ENCODE peak calls at places on chromosomes 12 and 14, in ten cellular contexts. One of them, this sample, is unnamed.
A peak's percentile ranks its signal among the peaks of the same experiment; 100 is the strongest.

GRCh38 chr12:94150483-94151225 is 2.3 kb downstream of the PLXNC1 start:
- DNase-seq in stimulated activated CD4-positive, alpha-beta T cell treated with anti-CD3 and anti-CD28 coated beads, Interleukin-1b, Interleukin-23, amount 100 ng/mL, for 24 hours: no peak
- DNase-seq in BE2C: no peak
- DNase-seq in upper lobe of right lung: peak; percentile 71
- DNase-seq in nephron progenitor cell: peak; percentile 41
- DNase-seq in activated CD4-positive, alpha-beta T cell treated with anti-CD3 and anti-CD28 coated beads, Interleukin-2, amount 50 U/mL, for 48 hours: peak; percentile 56
- DNase-seq in NCI-H2029: no peak
- DNase-seq in Calu3: no peak
- DNase-seq in HFFc6: no peak
- DNase-seq in H54: no peak
- DNase-seq in this sample: peak; percentile 58

GRCh38 chr12:59382678-59383425 is 213.0 kb upstream of the SLC16A7 start:
- DNase-seq in stimulated activated CD4-positive, alpha-beta T cell treated with anti-CD3 and anti-CD28 coated beads, Interleukin-1b, Interleukin-23, amount 100 ng/mL, for 24 hours: no peak
- DNase-seq in BE2C: no peak
- DNase-seq in upper lobe of right lung: no peak
- DNase-seq in nephron progenitor cell: no peak
- DNase-seq in activated CD4-positive, alpha-beta T cell treated with anti-CD3 and anti-CD28 coated beads, Interleukin-2, amount 50 U/mL, for 48 hours: no peak
- DNase-seq in NCI-H2029: no peak
- DNase-seq in Calu3: no peak
- DNase-seq in HFFc6: no peak
- DNase-seq in H54: no peak
- DNase-seq in this sample: no peak

GRCh38 chr14:21734457-21735074 is 60.9 kb upstream of the OR4E1 start:
- DNase-seq in stimulated activated CD4-positive, alpha-beta T cell treated with anti-CD3 and anti-CD28 coated beads, Interleukin-1b, Interleukin-23, amount 100 ng/mL, for 24 hours: no peak
- DNase-seq in BE2C: peak; percentile 20
- DNase-seq in upper lobe of right lung: no peak
- DNase-seq in nephron progenitor cell: peak; percentile 35
- DNase-seq in activated CD4-positive, alpha-beta T cell treated with anti-CD3 and anti-CD28 coated beads, Interleukin-2, amount 50 U/mL, for 48 hours: no peak
- DNase-seq in NCI-H2029: peak; percentile 18
- DNase-seq in Calu3: peak; percentile 43
- DNase-seq in HFFc6: no peak
- DNase-seq in H54: no peak
- DNase-seq in this sample: peak; percentile 42

GRCh38 chr14:73771848-73772705 is 57.9 kb upstream of the PNMA1 start:
- DNase-seq in stimulated activated CD4-positive, alpha-beta T cell treated with anti-CD3 and anti-CD28 coated beads, Interleukin-1b, Interleukin-23, amount 100 ng/mL, for 24 hours: peak; percentile 75
- DNase-seq in BE2C: peak; percentile 77
- DNase-seq in upper lobe of right lung: peak; percentile 86
- DNase-seq in nephron progenitor cell: no peak
- DNase-seq in activated CD4-positive, alpha-beta T cell treated with anti-CD3 and anti-CD28 coated beads, Interleukin-2, amount 50 U/mL, for 48 hours: peak; percentile 84
- DNase-seq in NCI-H2029: peak; percentile 29
- DNase-seq in Calu3: peak; percentile 80
- DNase-seq in HFFc6: no peak
- DNase-seq in H54: no peak
- DNase-seq in this sample: no peak

GRCh38 chr14:102508410-102508773 is 1.2 kb downstream of the ANKRD9 start:
- DNase-seq in stimulated activated CD4-positive, alpha-beta T cell treated with anti-CD3 and anti-CD28 coated beads, Interleukin-1b, Interleukin-23, amount 100 ng/mL, for 24 hours: no peak
- DNase-seq in BE2C: no peak
- DNase-seq in upper lobe of right lung: peak; percentile 74
- DNase-seq in nephron progenitor cell: no peak
- DNase-seq in activated CD4-positive, alpha-beta T cell treated with anti-CD3 and anti-CD28 coated beads, Interleukin-2, amount 50 U/mL, for 48 hours: no peak
- DNase-seq in NCI-H2029: no peak
- DNase-seq in Calu3: peak; percentile 59
- DNase-seq in HFFc6: no peak
- DNase-seq in H54: peak; percentile 84
- DNase-seq in this sample: peak; percentile 70

GRCh38 chr12:78566461-78566860 is 298.1 kb upstream of the SYT1 start:
- DNase-seq in stimulated activated CD4-positive, alpha-beta T cell treated with anti-CD3 and anti-CD28 coated beads, Interleukin-1b, Interleukin-23, amount 100 ng/mL, for 24 hours: no peak
- DNase-seq in BE2C: no peak
- DNase-seq in upper lobe of right lung: no peak
- DNase-seq in nephron progenitor cell: no peak
- DNase-seq in activated CD4-positive, alpha-beta T cell treated with anti-CD3 and anti-CD28 coated beads, Interleukin-2, amount 50 U/mL, for 48 hours: no peak
- DNase-seq in NCI-H2029: no peak
- DNase-seq in Calu3: no peak
- DNase-seq in HFFc6: no peak
- DNase-seq in H54: no peak
- DNase-seq in this sample: no peak

GRCh38 chr12:125185740-125186470 is 120.7 kb downstream of the AACS start:
- DNase-seq in stimulated activated CD4-positive, alpha-beta T cell treated with anti-CD3 and anti-CD28 coated beads, Interleukin-1b, Interleukin-23, amount 100 ng/mL, for 24 hours: peak; percentile 62
- DNase-seq in BE2C: peak; percentile 92
- DNase-seq in upper lobe of right lung: peak; percentile 89
- DNase-seq in nephron progenitor cell: peak; percentile 92
- DNase-seq in activated CD4-positive, alpha-beta T cell treated with anti-CD3 and anti-CD28 coated beads, Interleukin-2, amount 50 U/mL, for 48 hours: peak; percentile 61
- DNase-seq in NCI-H2029: peak; percentile 54
- DNase-seq in Calu3: peak; percentile 89
- DNase-seq in HFFc6: peak; percentile 52
- DNase-seq in H54: peak; percentile 80
- DNase-seq in this sample: peak; percentile 58

GRCh38 chr12:9870311-9870866 is 1.2 kb upstream of the CLEC2B start:
- DNase-seq in stimulated activated CD4-positive, alpha-beta T cell treated with anti-CD3 and anti-CD28 coated beads, Interleukin-1b, Interleukin-23, amount 100 ng/mL, for 24 hours: no peak
- DNase-seq in BE2C: no peak
- DNase-seq in upper lobe of right lung: no peak
- DNase-seq in nephron progenitor cell: no peak
- DNase-seq in activated CD4-positive, alpha-beta T cell treated with anti-CD3 and anti-CD28 coated beads, Interleukin-2, amount 50 U/mL, for 48 hours: no peak
- DNase-seq in NCI-H2029: no peak
- DNase-seq in Calu3: no peak
- DNase-seq in HFFc6: no peak
- DNase-seq in H54: no peak
- DNase-seq in this sample: no peak

GRCh38 chr12:87981495-87981894 is 47.7 kb downstream of the C12orf50 start:
- DNase-seq in stimulated activated CD4-positive, alpha-beta T cell treated with anti-CD3 and anti-CD28 coated beads, Interleukin-1b, Interleukin-23, amount 100 ng/mL, for 24 hours: no peak
- DNase-seq in BE2C: no peak
- DNase-seq in upper lobe of right lung: no peak
- DNase-seq in nephron progenitor cell: no peak
- DNase-seq in activated CD4-positive, alpha-beta T cell treated with anti-CD3 and anti-CD28 coated beads, Interleukin-2, amount 50 U/mL, for 48 hours: no peak
- DNase-seq in NCI-H2029: no peak
- DNase-seq in Calu3: no peak
- DNase-seq in HFFc6: no peak
- DNase-seq in H54: no peak
- DNase-seq in this sample: no peak

GRCh38 chr12:25694072-25694471 is 141.0 kb upstream of the LMNTD1 start:
- DNase-seq in stimulated activated CD4-positive, alpha-beta T cell treated with anti-CD3 and anti-CD28 coated beads, Interleukin-1b, Interleukin-23, amount 100 ng/mL, for 24 hours: no peak
- DNase-seq in BE2C: peak; percentile 62
- DNase-seq in upper lobe of right lung: no peak
- DNase-seq in nephron progenitor cell: no peak
- DNase-seq in activated CD4-positive, alpha-beta T cell treated with anti-CD3 and anti-CD28 coated beads, Interleukin-2, amount 50 U/mL, for 48 hours: no peak
- DNase-seq in NCI-H2029: no peak
- DNase-seq in Calu3: no peak
- DNase-seq in HFFc6: peak; percentile 91
- DNase-seq in H54: peak; percentile 12
- DNase-seq in this sample: no peak

GRCh38 chr12:132154941-132155770 is 10.9 kb downstream of the NOC4L start:
- DNase-seq in stimulated activated CD4-positive, alpha-beta T cell treated with anti-CD3 and anti-CD28 coated beads, Interleukin-1b, Interleukin-23, amount 100 ng/mL, for 24 hours: no peak
- DNase-seq in BE2C: no peak
- DNase-seq in upper lobe of right lung: no peak
- DNase-seq in nephron progenitor cell: peak; percentile 46
- DNase-seq in activated CD4-positive, alpha-beta T cell treated with anti-CD3 and anti-CD28 coated beads, Interleukin-2, amount 50 U/mL, for 48 hours: no peak
- DNase-seq in NCI-H2029: no peak
- DNase-seq in Calu3: no peak
- DNase-seq in HFFc6: no peak
- DNase-seq in H54: no peak
- DNase-seq in this sample: no peak

GRCh38 chr12:22275847-22276246 is 58.7 kb downstream of the ST8SIA1 start:
- DNase-seq in stimulated activated CD4-positive, alpha-beta T cell treated with anti-CD3 and anti-CD28 coated beads, Interleukin-1b, Interleukin-23, amount 100 ng/mL, for 24 hours: no peak
- DNase-seq in BE2C: no peak
- DNase-seq in upper lobe of right lung: peak; percentile 70
- DNase-seq in nephron progenitor cell: no peak
- DNase-seq in activated CD4-positive, alpha-beta T cell treated with anti-CD3 and anti-CD28 coated beads, Interleukin-2, amount 50 U/mL, for 48 hours: no peak
- DNase-seq in NCI-H2029: no peak
- DNase-seq in Calu3: peak; percentile 7
- DNase-seq in HFFc6: peak; percentile 96
- DNase-seq in H54: peak; percentile 38
- DNase-seq in this sample: no peak

This sample was measured in NCI-H748 treated with DMSO at 0.1 percent for 48 hours.